ENCODE peak calls at places on chromosomes 7 and 10, in eight cellular contexts. V is aorta, P is pancreas, K is fibroblast of lung, A is right atrium auricular region, X is prostate gland, Y is left ventricle myocardium inferior, C is heart left ventricle. M is an unnamed sample. For H3K4me1, the result is how much of the 10 kb centered on the place peaks cover.

GRCh38 chr10:132470306-132471124 is 67.1 kb upstream of the INPP5A start:
- DNase-seq in Y (peak), V (peak), C (no peak), P (no peak), X (no peak), K (peak), A (no peak), M (no peak)

GRCh38 chr10:88195841-88196240 is 332.4 kb downstream of the PTEN start:
- DNase-seq in K (no peak), A (no peak), C (no peak), Y (no peak), P (no peak), V (no peak), X (no peak), M (no peak)

GRCh38 chr10:73965890-73966768 is 31.8 kb upstream of the VCL start:
- DNase-seq in Y (peak), K (peak), P (no peak), C (peak), V (peak), A (peak), X (peak), M (peak)

GRCh38 chr7:120725376-120726039 is 132.4 kb downstream of the TSPAN12 start:
- DNase-seq in A (no peak), K (peak), Y (no peak), V (no peak), P (no peak), X (no peak), C (no peak), M (peak)

GRCh38 chr7:39733881-39734571 is 110.7 kb downstream of the RALA start:
- DNase-seq in V (no peak), K (peak), C (no peak), Y (no peak), X (no peak), P (no peak), A (no peak), M (peak)

GRCh38 chr10:10564081-10564480 is 453.6 kb upstream of the CELF2 start:
- DNase-seq in A (no peak), C (no peak), Y (no peak), X (no peak), P (no peak), K (no peak), V (no peak), M (peak)

GRCh38 chr10:101797403-101798059 is 14.3 kb upstream of the NPM3 start:
- DNase-seq in V (no peak), X (no peak), A (no peak), C (no peak), P (no peak), K (no peak), Y (no peak), M (no peak)

GRCh38 chr7:139246494-139246893 is 15.5 kb downstream of the UBN2 start:
- DNase-seq in Y (no peak), X (no peak), A (no peak), V (no peak), P (no peak), K (no peak), C (no peak), M (no peak)

GRCh38 chr7:137965942-137966624 is 35.8 kb downstream of the CREB3L2 start:
- DNase-seq in V (no peak), P (no peak), K (no peak), Y (no peak), C (no peak), X (no peak), A (no peak), M (no peak)

GRCh38 chr7:75567948-75568595 is 76.0 kb downstream of the SPDYE5 start:
- DNase-seq in P (no peak), A (no peak), X (no peak), K (no peak), C (no peak), V (no peak), Y (no peak), M (no peak)

GRCh38 chr10:29949411-29950011 is 109.9 kb downstream of the JCAD start:
- DNase-seq in C (no peak), X (no peak), Y (no peak), K (peak), P (no peak), A (no peak), V (no peak), M (peak)

GRCh38 chr7:44512736-44513135 is 22.3 kb upstream of the NUDCD3 start:
- DNase-seq in X (no peak), C (no peak), P (no peak), V (no peak), K (no peak), Y (no peak), A (no peak), M (no peak)

GRCh38 chr10:11919271-11919670 is 96.1 kb downstream of the PROSER2 start:
- DNase-seq in K (no peak), P (no peak), A (no peak), X (no peak), V (no peak), Y (no peak), C (no peak), M (no peak)

GRCh38 chr7:18117482-18117881 is 89.8 kb upstream of the PRPS1L1 start:
- DNase-seq in P (no peak), Y (no peak), K (peak), V (no peak), A (no peak), X (no peak), C (no peak), M (peak)

GRCh38 chr10:95266674-95267095 is 24.1 kb downstream of the PDLIM1 start:
- DNase-seq in X (no peak), C (no peak), Y (no peak), A (peak), K (peak), V (no peak), P (no peak), M (peak)

GRCh38 chr7:131538791-131539179 is 17.6 kb downstream of the PODXL start:
- DNase-seq in P (no peak), C (peak), A (no peak), V (peak), K (no peak), X (no peak), Y (peak), M (no peak)

GRCh38 chr10:13961096-13961495 is 369.6 kb downstream of the FRMD4A start:
- DNase-seq in P (no peak), Y (no peak), V (no peak), X (no peak), C (no peak), K (peak), A (no peak), M (peak)

GRCh38 chr10:124354411-124355382 is 64.0 kb downstream of the OAT start:
- DNase-seq in C (peak), X (no peak), Y (peak), A (peak), P (no peak), K (peak), V (peak), M (peak)

GRCh38 chr7:2403718-2404648 is 572 bp downstream of the CHST12 start:
- DNase-seq in V (peak), P (peak), C (peak), Y (peak), X (no peak), K (peak), A (peak), M (peak)

GRCh38 chr7:81956520-81956919 is 186.7 kb upstream of the HGF start:
- DNase-seq in A (no peak), P (no peak), C (no peak), Y (no peak), K (peak), V (no peak), X (no peak), M (peak)

GRCh38 chr10:132884691-132885271 is 57.6 kb downstream of the CFAP46 start:
- DNase-seq in K (no peak), V (peak), P (peak), X (no peak), A (no peak), Y (no peak), C (no peak), M (no peak)

GRCh38 chr7:90824386-90825307 is 228.5 kb downstream of the CDK14 start:
- DNase-seq in Y (no peak), K (peak), V (no peak), A (no peak), X (no peak), P (no peak), C (no peak), M (no peak)

GRCh38 chr10:15167411-15168295 is 840 bp downstream of the NMT2 start:
- DNase-seq in A (peak), P (peak), V (peak), X (peak), Y (peak), K (peak), C (peak), M (peak)

GRCh38 chr7:27735165-27735564 is 4.8 kb upstream of the TAX1BP1 start:
- DNase-seq in A (no peak), X (no peak), C (no peak), Y (no peak), V (no peak), K (no peak), P (no peak), M (peak)

GRCh38 chr10:42875388-42875755 is 92.8 kb downstream of the BMS1 start:
- DNase-seq in C (no peak), V (no peak), Y (no peak), X (no peak), A (no peak), K (no peak), P (no peak), M (no peak)

GRCh38 chr10:42872865-42873435 is 90.4 kb downstream of the BMS1 start:
- DNase-seq in K (no peak), V (no peak), P (no peak), C (no peak), X (no peak), Y (no peak), A (peak), M (no peak)

GRCh38 chr10:42875792-42876191 is 93.2 kb downstream of the BMS1 start:
- DNase-seq in A (peak), X (no peak), K (no peak), P (no peak), C (peak), Y (no peak), V (no peak), M (peak)

GRCh38 chr10:42876476-42876875 is 93.9 kb downstream of the BMS1 start:
- DNase-seq in C (peak), Y (no peak), V (no peak), X (no peak), P (no peak), K (no peak), A (peak), M (no peak)

GRCh38 chr10:42874713-42875387 is 92.3 kb downstream of the BMS1 start:
- DNase-seq in K (no peak), C (peak), X (no peak), A (peak), P (no peak), Y (no peak), V (peak), M (no peak)
- H3K4me1 ChIP-seq in K (under half), C (under half), X (under half), A (under half), P (under half), Y (under half), V (under half), M (under half)

GRCh38 chr10:120945182-120945581 is 94.0 kb downstream of the WDR11 start:
- DNase-seq in V (no peak), C (no peak), X (no peak), A (no peak), Y (no peak), P (no peak), K (no peak), M (no peak)

GRCh38 chr10:120943542-120943941 is 92.4 kb downstream of the WDR11 start:
- DNase-seq in C (no peak), P (no peak), A (no peak), X (no peak), V (no peak), Y (no peak), K (no peak), M (no peak)

GRCh38 chr10:120944586-120945125 is 93.5 kb downstream of the WDR11 start:
- DNase-seq in A (no peak), V (no peak), K (no peak), Y (no peak), C (no peak), X (no peak), P (no peak), M (no peak)

GRCh38 chr10:120941468-120941867 is 90.3 kb downstream of the WDR11 start:
- DNase-seq in Y (no peak), K (no peak), C (no peak), V (no peak), A (no peak), P (no peak), X (no peak), M (no peak)

DNA sequence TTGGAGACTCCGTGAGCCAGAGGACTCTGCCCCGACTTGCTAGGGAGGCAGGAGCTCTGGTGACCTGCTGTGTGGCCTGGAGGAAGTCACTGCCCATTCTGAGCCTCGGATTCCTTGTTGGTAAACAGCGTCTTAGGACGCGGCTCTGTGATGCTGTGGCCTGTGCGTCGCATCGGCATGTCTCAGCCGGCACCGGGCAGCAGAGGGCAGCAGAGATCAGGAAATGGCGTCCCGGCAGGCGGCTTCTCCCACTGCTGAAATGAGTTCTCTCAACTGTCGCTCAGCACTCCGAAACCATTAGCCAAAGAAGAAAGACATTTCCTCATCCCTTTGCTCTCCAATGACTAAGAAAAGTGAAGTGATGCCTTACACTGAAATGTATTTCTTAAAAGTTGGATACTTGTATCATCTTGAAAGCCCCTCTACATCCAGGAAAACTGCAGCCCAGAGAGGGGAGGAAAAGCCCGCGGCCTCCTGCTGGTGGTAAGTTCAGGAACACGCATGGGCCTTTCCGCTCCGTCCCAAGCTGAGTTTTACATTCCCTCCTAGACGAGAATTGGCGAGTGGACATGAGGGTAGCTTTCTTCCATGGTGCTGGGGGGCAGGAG is 91.7 kb downstream of the WDR11 start:
- DNase-seq in P (peak), A (peak), V (peak), C (peak), K (peak), Y (peak), X (peak), M (peak)
- H3K4me3 ChIP-seq in P (no peak), A (no peak), V (no peak), C (no peak), K (no peak), Y (peak), X (no peak), M (peak)

GRCh38 chr10:5491477-5491876 is 7.9 kb downstream of the CALML5 start:
- DNase-seq in A (no peak), V (no peak), Y (no peak), K (no peak), C (no peak), P (no peak), X (no peak), M (no peak)

GRCh38 chr10:5492929-5493576 is 6.3 kb downstream of the CALML5 start:
- DNase-seq in Y (no peak), K (no peak), P (no peak), A (no peak), V (no peak), X (no peak), C (no peak), M (no peak)

GRCh38 chr10:5490698-5491464 is 8.5 kb downstream of the CALML5 start:
- DNase-seq in Y (no peak), V (no peak), K (no peak), C (no peak), P (no peak), A (no peak), X (no peak), M (no peak)

GRCh38 chr10:5493698-5494097 is 5.7 kb downstream of the CALML5 start:
- DNase-seq in A (no peak), Y (no peak), V (no peak), X (no peak), K (no peak), P (no peak), C (no peak), M (no peak)

GRCh38 chr10:5492322-5492855 is 7.0 kb downstream of the CALML5 start:
- DNase-seq in K (no peak), P (no peak), V (no peak), X (no peak), C (no peak), Y (no peak), A (no peak), M (no peak)
- H3K4me1 ChIP-seq in K (under half), P (under half), V (under half), X (under half), C (under half), Y (under half), A (under half), M (under half)

DNA sequence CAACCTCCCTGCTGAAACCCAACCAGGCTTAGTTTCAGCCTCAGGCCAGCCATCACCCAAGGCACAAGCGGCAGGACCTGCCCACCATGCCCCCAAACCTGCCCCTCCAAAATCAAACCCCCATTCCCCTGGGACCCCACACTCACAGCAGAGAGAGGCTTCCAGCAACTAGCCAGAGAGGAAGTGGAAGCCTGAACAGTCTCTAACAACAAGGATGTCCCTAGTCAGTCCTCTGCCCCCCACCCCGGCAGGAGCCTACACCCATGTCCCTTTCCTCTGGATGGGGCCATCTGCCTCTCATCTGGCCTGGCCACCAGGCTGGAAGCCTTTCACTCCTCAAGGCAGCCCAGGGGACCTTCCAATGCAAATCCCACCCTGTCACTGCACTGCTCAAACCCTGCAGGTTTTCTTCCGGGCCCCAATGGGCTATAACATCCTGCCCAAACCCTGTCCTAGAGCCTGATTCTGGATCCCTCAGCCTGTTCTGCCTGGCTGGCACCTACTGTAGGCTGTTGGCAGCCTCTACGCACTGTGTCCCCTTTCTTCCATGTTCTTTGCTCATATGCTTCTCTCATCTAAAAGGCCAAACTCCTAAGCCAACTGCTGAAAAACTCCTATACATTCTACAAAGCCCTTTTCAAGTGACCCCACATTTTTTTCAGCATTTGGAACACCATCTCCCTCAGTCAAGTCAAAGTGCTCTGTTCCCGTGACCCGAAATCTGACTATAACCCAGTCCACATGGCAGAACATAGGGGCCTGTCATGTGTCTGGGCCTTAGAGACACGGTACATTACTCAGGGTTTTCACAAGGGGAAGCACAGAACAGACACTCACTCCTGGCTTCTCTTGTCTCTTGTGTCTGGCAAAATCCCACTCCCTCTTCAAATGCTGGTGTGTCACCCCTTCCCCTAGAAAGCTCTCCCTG is 253.3 kb downstream of the TNS3 start:
- DNase-seq in C (peak), Y (no peak), A (no peak), X (no peak), P (no peak), V (peak), K (no peak), M (peak)
- H3K4me3 ChIP-seq in C (peak), Y (peak), A (peak), X (peak), P (no peak), V (no peak), K (no peak), M (peak)

GRCh38 chr7:151115836-151116418 is 29.7 kb downstream of the AGAP3 start:
- DNase-seq in C (no peak), P (peak), Y (no peak), K (no peak), V (no peak), A (no peak), X (peak), M (peak)

GRCh38 chr7:151113344-151114150 is 27.3 kb downstream of the AGAP3 start:
- DNase-seq in K (peak), V (no peak), Y (no peak), P (peak), C (no peak), A (no peak), X (peak), M (peak)

GRCh38 chr7:151116603-151117002 is 30.3 kb downstream of the AGAP3 start:
- DNase-seq in V (no peak), X (no peak), P (peak), A (no peak), C (no peak), K (no peak), Y (no peak), M (no peak)

GRCh38 chr7:151114151-151115090 is 28.1 kb downstream of the AGAP3 start:
- DNase-seq in K (peak), V (no peak), P (peak), A (no peak), X (peak), C (no peak), Y (no peak), M (no peak)

DNA sequence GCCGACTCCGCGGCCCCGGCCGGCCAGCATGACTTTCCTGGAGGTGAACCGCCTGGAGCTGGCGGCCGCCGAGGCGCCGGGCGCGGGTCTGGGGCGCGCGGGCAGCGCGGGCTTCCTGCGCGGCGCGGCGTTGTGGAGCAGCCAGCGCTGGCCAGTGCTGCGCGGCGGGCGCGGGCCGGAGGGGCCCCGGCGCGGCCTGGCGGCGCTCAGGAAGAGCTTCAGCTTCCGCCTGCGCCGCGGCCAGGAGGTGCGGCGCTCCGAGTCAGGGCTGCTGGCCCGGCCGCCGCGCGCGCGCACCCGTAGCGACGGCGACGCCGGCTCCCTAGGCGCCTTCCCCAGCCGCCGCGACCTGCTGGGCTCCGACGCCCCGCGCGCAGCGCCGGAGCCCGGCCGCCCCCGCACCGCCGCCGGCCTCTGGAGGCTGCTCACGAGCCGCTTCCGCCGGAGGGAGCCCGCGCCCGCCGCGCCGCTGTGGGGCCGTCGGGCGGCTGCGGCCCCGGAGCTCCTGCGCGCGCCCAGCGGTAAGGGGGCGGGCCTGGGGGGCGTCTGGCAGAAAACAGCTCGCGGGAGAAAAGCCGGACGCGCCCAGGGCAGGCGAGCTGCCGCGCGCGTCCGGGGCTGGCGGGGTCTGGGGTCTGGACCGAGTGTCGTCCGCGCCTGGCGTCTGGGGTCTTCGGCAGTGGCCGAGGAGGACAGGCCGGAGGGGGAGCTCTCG is 29.0 kb downstream of the AGAP3 start:
- DNase-seq in C (no peak), Y (no peak), A (no peak), X (no peak), K (peak), P (peak), V (no peak), M (peak)
- H3K4me1 ChIP-seq in C (under half), Y (under half), A (under half), X (under half), K (under half), P (under half), V (under half), M (under half)

M was measured in mesenchymal stem cell.